ENCODE peak calls at places on chromosomes 16 and 17, in five cellular contexts. One of them, this sample, is unnamed.

GRCh38 chr16:75228143-75228976 is 9.6 kb downstream of the CTRB1 start:
- DNase-seq in amniotic stem cell: no peak
- DNase-seq in neural crest cell: no peak
- DNase-seq in aorta: no peak
- DNase-seq in stimulated activated CD4-positive, alpha-beta T cell treated with anti-CD3 and anti-CD28 coated beads, Interleukin-2, amount 100 ng/mL, for 48 hours: no peak
- DNase-seq in this sample: no peak

GRCh38 chr16:84259691-84260090 is 19.9 kb upstream of the KCNG4 start:
- DNase-seq in amniotic stem cell: no peak
- DNase-seq in neural crest cell: no peak
- DNase-seq in aorta: no peak
- DNase-seq in stimulated activated CD4-positive, alpha-beta T cell treated with anti-CD3 and anti-CD28 coated beads, Interleukin-2, amount 100 ng/mL, for 48 hours: no peak
- DNase-seq in this sample: no peak

GRCh38 chr17:38910325-38910724 is 15.1 kb upstream of the LASP1NB start:
- DNase-seq in amniotic stem cell: no peak
- DNase-seq in neural crest cell: no peak
- DNase-seq in aorta: peak
- DNase-seq in stimulated activated CD4-positive, alpha-beta T cell treated with anti-CD3 and anti-CD28 coated beads, Interleukin-2, amount 100 ng/mL, for 48 hours: no peak
- DNase-seq in this sample: no peak

GRCh38 chr17:75722076-75722475 is 817 bp downstream of the ITGB4 start:
- DNase-seq in amniotic stem cell: no peak
- DNase-seq in neural crest cell: no peak
- DNase-seq in aorta: no peak
- DNase-seq in stimulated activated CD4-positive, alpha-beta T cell treated with anti-CD3 and anti-CD28 coated beads, Interleukin-2, amount 100 ng/mL, for 48 hours: no peak
- DNase-seq in this sample: no peak

GRCh38 chr17:68903294-68903693 is 51.9 kb downstream of the ABCA8 start:
- DNase-seq in amniotic stem cell: no peak
- DNase-seq in neural crest cell: no peak
- DNase-seq in aorta: no peak
- DNase-seq in stimulated activated CD4-positive, alpha-beta T cell treated with anti-CD3 and anti-CD28 coated beads, Interleukin-2, amount 100 ng/mL, for 48 hours: no peak
- DNase-seq in this sample: no peak

GRCh38 chr16:11757671-11758545 is 15.3 kb upstream of the TXNDC11 start:
- DNase-seq in amniotic stem cell: no peak
- DNase-seq in neural crest cell: no peak
- DNase-seq in aorta: no peak
- DNase-seq in stimulated activated CD4-positive, alpha-beta T cell treated with anti-CD3 and anti-CD28 coated beads, Interleukin-2, amount 100 ng/mL, for 48 hours: no peak
- DNase-seq in this sample: peak

GRCh38 chr17:78337244-78338109 is 22.4 kb downstream of the SOCS3 start:
- DNase-seq in amniotic stem cell: no peak
- DNase-seq in neural crest cell: no peak
- DNase-seq in aorta: peak
- DNase-seq in stimulated activated CD4-positive, alpha-beta T cell treated with anti-CD3 and anti-CD28 coated beads, Interleukin-2, amount 100 ng/mL, for 48 hours: no peak
- DNase-seq in this sample: no peak

GRCh38 chr16:49754495-49755290 is 101.2 kb downstream of the ZNF423 start:
- DNase-seq in amniotic stem cell: no peak
- DNase-seq in neural crest cell: no peak
- DNase-seq in aorta: no peak
- DNase-seq in stimulated activated CD4-positive, alpha-beta T cell treated with anti-CD3 and anti-CD28 coated beads, Interleukin-2, amount 100 ng/mL, for 48 hours: no peak
- DNase-seq in this sample: no peak

GRCh38 chr17:4540224-4541040 is 14.8 kb downstream of the MYBBP1A start:
- DNase-seq in amniotic stem cell: no peak
- DNase-seq in neural crest cell: no peak
- DNase-seq in aorta: no peak
- DNase-seq in stimulated activated CD4-positive, alpha-beta T cell treated with anti-CD3 and anti-CD28 coated beads, Interleukin-2, amount 100 ng/mL, for 48 hours: no peak
- DNase-seq in this sample: no peak

GRCh38 chr17:74176546-74177001 is 26.9 kb upstream of the RPL38 start:
- DNase-seq in amniotic stem cell: no peak
- DNase-seq in neural crest cell: peak
- DNase-seq in aorta: peak
- DNase-seq in stimulated activated CD4-positive, alpha-beta T cell treated with anti-CD3 and anti-CD28 coated beads, Interleukin-2, amount 100 ng/mL, for 48 hours: peak
- DNase-seq in this sample: no peak

GRCh38 chr16:75044800-75045361 is 46.1 kb downstream of the ZNRF1 start:
- DNase-seq in amniotic stem cell: no peak
- DNase-seq in neural crest cell: no peak
- DNase-seq in aorta: peak
- DNase-seq in stimulated activated CD4-positive, alpha-beta T cell treated with anti-CD3 and anti-CD28 coated beads, Interleukin-2, amount 100 ng/mL, for 48 hours: no peak
- DNase-seq in this sample: peak

GRCh38 chr17:80782536-80783427 is 208.9 kb upstream of the CHMP6 start:
- DNase-seq in amniotic stem cell: no peak
- DNase-seq in neural crest cell: no peak
- DNase-seq in aorta: peak
- DNase-seq in stimulated activated CD4-positive, alpha-beta T cell treated with anti-CD3 and anti-CD28 coated beads, Interleukin-2, amount 100 ng/mL, for 48 hours: no peak
- DNase-seq in this sample: no peak

GRCh38 chr17:61335845-61336655 is 63.6 kb upstream of the TBX2 start:
- DNase-seq in amniotic stem cell: no peak
- DNase-seq in neural crest cell: no peak
- DNase-seq in aorta: no peak
- DNase-seq in stimulated activated CD4-positive, alpha-beta T cell treated with anti-CD3 and anti-CD28 coated beads, Interleukin-2, amount 100 ng/mL, for 48 hours: no peak
- DNase-seq in this sample: peak

This sample was measured in LNCaP clone FGC.